ENCODE peak calls at places on chromosomes 13 and 19, in four cellular contexts. One of them, this sample, is unnamed.

GRCh38 chr13:34591801-34592454 is 350.1 kb upstream of the NBEA start:
- DNase-seq in A172: no peak
- DNase-seq in nucleus accumbens: peak
- DNase-seq in T-helper 17 cell: no peak
- DNase-seq in this sample: no peak

GRCh38 chr13:103272770-103273169 is 206.6 kb upstream of the SLC10A2 start:
- DNase-seq in T-helper 17 cell: no peak
- DNase-seq in nucleus accumbens: no peak
- DNase-seq in A172: no peak
- DNase-seq in this sample: no peak

GRCh38 chr19:55069137-55069858 is 6.3 kb upstream of the RDH13 start:
- DNase-seq in nucleus accumbens: no peak
- DNase-seq in A172: peak
- DNase-seq in T-helper 17 cell: no peak
- DNase-seq in this sample: peak

GRCh38 chr19:30692517-30692870 is 320.3 kb downstream of the ZNF536 start:
- DNase-seq in A172: no peak
- DNase-seq in T-helper 17 cell: no peak
- DNase-seq in nucleus accumbens: no peak
- DNase-seq in this sample: no peak

GRCh38 chr19:17757125-17757524 is 5.8 kb downstream of the FCHO1 start:
- DNase-seq in T-helper 17 cell: no peak
- DNase-seq in nucleus accumbens: peak
- DNase-seq in A172: peak
- DNase-seq in this sample: no peak

GRCh38 chr19:2611483-2612464 is 90.7 kb downstream of the GNG7 start:
- DNase-seq in T-helper 17 cell: no peak
- DNase-seq in A172: peak
- DNase-seq in nucleus accumbens: no peak
- DNase-seq in this sample: no peak

GRCh38 chr13:109977212-109977968 is 191.0 kb upstream of the IRS2 start:
- DNase-seq in T-helper 17 cell: no peak
- DNase-seq in A172: no peak
- DNase-seq in nucleus accumbens: no peak
- DNase-seq in this sample: no peak

GRCh38 chr19:51200071-51200470 is 24.8 kb upstream of the CD33 start:
- DNase-seq in A172: no peak
- DNase-seq in T-helper 17 cell: no peak
- DNase-seq in nucleus accumbens: no peak
- DNase-seq in this sample: no peak

GRCh38 chr13:90447034-90447734 is 900.3 kb upstream of the MIR17HG start:
- DNase-seq in T-helper 17 cell: no peak
- DNase-seq in A172: no peak
- DNase-seq in nucleus accumbens: no peak
- DNase-seq in this sample: no peak

GRCh38 chr13:112724788-112725345 is 35.0 kb downstream of the ATP11A start:
- DNase-seq in A172: no peak
- DNase-seq in T-helper 17 cell: no peak
- DNase-seq in nucleus accumbens: no peak
- DNase-seq in this sample: no peak

GRCh38 chr13:36131215-36131930 is at the start of gene DCLK1:
- DNase-seq in T-helper 17 cell: no peak
- DNase-seq in nucleus accumbens: no peak
- DNase-seq in A172: peak
- DNase-seq in this sample: no peak

GRCh38 chr19:17329061-17329767 is 5.4 kb downstream of the ANO8 start:
- DNase-seq in nucleus accumbens: no peak
- DNase-seq in T-helper 17 cell: no peak
- DNase-seq in A172: no peak
- DNase-seq in this sample: no peak

GRCh38 chr13:23159587-23160240 is 21.1 kb upstream of the SGCG start:
- DNase-seq in T-helper 17 cell: no peak
- DNase-seq in A172: no peak
- DNase-seq in nucleus accumbens: no peak
- DNase-seq in this sample: no peak

GRCh38 chr19:6891761-6892385 is 4.5 kb downstream of the ADGRE1 start:
- DNase-seq in T-helper 17 cell: no peak
- DNase-seq in nucleus accumbens: no peak
- DNase-seq in A172: no peak
- DNase-seq in this sample: no peak

GRCh38 chr13:112752711-112753541 is 63.1 kb downstream of the ATP11A start:
- DNase-seq in A172: peak
- DNase-seq in T-helper 17 cell: no peak
- DNase-seq in nucleus accumbens: no peak
- DNase-seq in this sample: no peak

GRCh38 chr13:45951724-45952123 is 100.2 kb upstream of the SIAH3 start:
- DNase-seq in A172: no peak
- DNase-seq in T-helper 17 cell: no peak
- DNase-seq in nucleus accumbens: no peak
- DNase-seq in this sample: no peak

GRCh38 chr19:38977445-38978314 is 2.1 kb upstream of the FBXO17 start:
- DNase-seq in T-helper 17 cell: no peak
- DNase-seq in nucleus accumbens: no peak
- DNase-seq in A172: peak
- DNase-seq in this sample: no peak

GRCh38 chr19:29662604-29663404 is 2.5 kb upstream of the PLEKHF1 start:
- DNase-seq in T-helper 17 cell: no peak
- DNase-seq in nucleus accumbens: no peak
- DNase-seq in A172: peak
- DNase-seq in this sample: no peak

GRCh38 chr19:39307233-39307821 is 11.1 kb downstream of the IFNL1 start:
- DNase-seq in T-helper 17 cell: no peak
- DNase-seq in A172: no peak
- DNase-seq in nucleus accumbens: no peak
- DNase-seq in this sample: no peak

GRCh38 chr19:6233051-6233826 is 46.5 kb downstream of the MLLT1 start:
- DNase-seq in nucleus accumbens: no peak
- DNase-seq in A172: peak
- DNase-seq in T-helper 17 cell: no peak
- DNase-seq in this sample: no peak

GRCh38 chr13:106110241-106110855 is 425.1 kb downstream of the EFNB2 start:
- DNase-seq in T-helper 17 cell: no peak
- DNase-seq in A172: peak
- DNase-seq in nucleus accumbens: no peak
- DNase-seq in this sample: no peak

GRCh38 chr13:44899967-44900366 is 89.3 kb downstream of the NUFIP1 start:
- DNase-seq in nucleus accumbens: no peak
- DNase-seq in T-helper 17 cell: no peak
- DNase-seq in A172: no peak
- DNase-seq in this sample: no peak

GRCh38 chr19:15252398-15253018 is 20.3 kb upstream of the EPHX3 start:
- DNase-seq in A172: peak
- DNase-seq in T-helper 17 cell: no peak
- DNase-seq in nucleus accumbens: peak
- DNase-seq in this sample: no peak

GRCh38 chr19:41872384-41872774 is 4.7 kb upstream of the CD79A start:
- DNase-seq in T-helper 17 cell: no peak
- DNase-seq in A172: no peak
- DNase-seq in nucleus accumbens: no peak
- DNase-seq in this sample: no peak

GRCh38 chr13:36998624-36999041 is 507 bp downstream of the ALG5 start:
- DNase-seq in A172: no peak
- DNase-seq in nucleus accumbens: no peak
- DNase-seq in T-helper 17 cell: no peak
- DNase-seq in this sample: no peak

GRCh38 chr13:105990256-105990958 is 545.1 kb downstream of the EFNB2 start:
- DNase-seq in T-helper 17 cell: no peak
- DNase-seq in nucleus accumbens: no peak
- DNase-seq in A172: peak
- DNase-seq in this sample: no peak

GRCh38 chr13:58340895-58341294 is 709.4 kb downstream of the PCDH17 start:
- DNase-seq in nucleus accumbens: no peak
- DNase-seq in A172: no peak
- DNase-seq in T-helper 17 cell: no peak
- DNase-seq in this sample: no peak

GRCh38 chr13:44312898-44313551 is 60.6 kb upstream of the SERP2 start:
- DNase-seq in nucleus accumbens: no peak
- DNase-seq in T-helper 17 cell: no peak
- DNase-seq in A172: peak
- DNase-seq in this sample: no peak

GRCh38 chr19:50739841-50740426 is 16.8 kb downstream of the CLEC11A start:
- DNase-seq in A172: no peak
- DNase-seq in T-helper 17 cell: no peak
- DNase-seq in nucleus accumbens: no peak
- DNase-seq in this sample: no peak

GRCh38 chr19:7874080-7874856 is at the start of gene PRR36:
- DNase-seq in T-helper 17 cell: no peak
- DNase-seq in nucleus accumbens: no peak
- DNase-seq in A172: peak
- DNase-seq in this sample: no peak

This sample was measured in CD14-positive monocyte.